ENCODE peak calls at places on chromosomes 11 and 22, in five cellular contexts. F is Right ventricle myocardium superior; C is activated CD4-positive, alpha-beta T cell treated with anti-CD3 and anti-CD28 coated beads, Interleukin-2, amount 50 U/mL, for 4 hours; P is stimulated activated CD4-positive, alpha-beta T cell treated with anti-CD3 and anti-CD28 coated beads, Interleukin-2, amount 100 ng/mL, for 4 hours; R is HEK293T. M is an unnamed sample.
A peak's percentile ranks its signal among the peaks of the same experiment; 100 is the strongest.

GRCh38 chr22:49149721-49150608 is 677.7 kb downstream of the BRD1 start:
- DNase-seq in F (no peak), C (no peak), P (no peak), R (no peak), M (no peak)

GRCh38 chr11:103326070-103326794 is 217.0 kb downstream of the DYNC2H1 start:
- DNase-seq in F (no peak), C (no peak), P (no peak), R (peak; percentile 67), M (peak; percentile 42)

GRCh38 chr22:37753746-37754145 is 54.0 kb upstream of the GCAT start:
- DNase-seq in F (peak; percentile 58), C (no peak), P (no peak), R (no peak), M (no peak)

GRCh38 chr11:77046060-77046501 is 11.9 kb downstream of the B3GNT6 start:
- DNase-seq in F (peak; percentile 55), C (peak; percentile 51), P (peak; percentile 33), R (peak; percentile 76), M (peak; percentile 82)

GRCh38 chr11:32087602-32088001 is 3.3 kb upstream of the RCN1 start:
- DNase-seq in F (no peak), C (no peak), P (no peak), R (no peak), M (no peak)

GRCh38 chr22:44567846-44568493 is 69.9 kb upstream of the RTL6 start:
- DNase-seq in F (no peak), C (peak; percentile 31), P (peak; percentile 10), R (no peak), M (peak; percentile 66)

GRCh38 chr22:50548046-50548912 is 2.6 kb downstream of the KLHDC7B start:
- DNase-seq in F (peak; percentile 49), C (peak; percentile 40), P (peak; percentile 44), R (no peak), M (no peak)

GRCh38 chr11:31803813-31804438 is 7.2 kb downstream of the PAX6 start:
- DNase-seq in F (no peak), C (no peak), P (no peak), R (no peak), M (no peak)

GRCh38 chr22:36862251-36863242 is 1.7 kb downstream of the NCF4 start:
- DNase-seq in F (peak; percentile 58), C (no peak), P (no peak), R (no peak), M (no peak)

GRCh38 chr11:117314840-117315239 is 1.2 kb downstream of the BACE1 start:
- DNase-seq in F (no peak), C (no peak), P (no peak), R (no peak), M (no peak)

GRCh38 chr11:111603633-111604130 is 1.4 kb downstream of the SIK2 start:
- DNase-seq in F (no peak), C (no peak), P (no peak), R (no peak), M (no peak)

GRCh38 chr11:102279641-102280170 is 37.6 kb upstream of the BIRC3 start:
- DNase-seq in F (no peak), C (no peak), P (no peak), R (peak; percentile 28), M (no peak)

GRCh38 chr22:19882446-19883381 is 28.0 kb upstream of the GNB1L start:
- DNase-seq in F (peak; percentile 33), C (no peak), P (no peak), R (no peak), M (peak; percentile 8)

GRCh38 chr22:42511401-42511891 is 8.2 kb downstream of the RRP7A start:
- DNase-seq in F (no peak), C (no peak), P (no peak), R (no peak), M (no peak)

GRCh38 chr22:35220221-35220620 is 37.1 kb upstream of the HMGXB4 start:
- DNase-seq in F (no peak), C (no peak), P (no peak), R (no peak), M (no peak)

GRCh38 chr11:77596626-77597025 is 6.9 kb downstream of the AQP11 start:
- DNase-seq in F (no peak), C (no peak), P (no peak), R (no peak), M (no peak)

GRCh38 chr11:73325036-73325981 is 17.2 kb downstream of the ARHGEF17 start:
- DNase-seq in F (no peak), C (no peak), P (no peak), R (no peak), M (no peak)

GRCh38 chr22:50399751-50400331 is 56.7 kb downstream of the PPP6R2 start:
- DNase-seq in F (peak; percentile 54), C (peak; percentile 14), P (no peak), R (peak; percentile 54), M (peak; percentile 74)

GRCh38 chr11:84471501-84471900 is 1155.6 kb downstream of the DLG2 start:
- DNase-seq in F (no peak), C (no peak), P (no peak), R (no peak), M (no peak)

GRCh38 chr22:46551321-46551720 is 13.9 kb upstream of the CELSR1 start:
- DNase-seq in F (no peak), C (no peak), P (no peak), R (no peak), M (no peak)

M was measured in WTC11.